ENCODE peak calls at places on chromosomes 16 and 17, in four cellular contexts. L is substantia nigra, F is left lung, N is iPS DF 6.9. G is an unnamed sample.
A peak's percentile ranks its signal among the peaks of the same experiment; 100 is the strongest.

GRCh38 chr16:29940656-29941055 is 14.6 kb upstream of the KCTD13 start:
- DNase-seq in L (no peak), F (no peak), N (no peak), G (no peak)

GRCh38 chr17:7704601-7705268 is at the start of gene EFNB3:
- DNase-seq in L (no peak), F (no peak), N (no peak), G (peak; percentile 42)

GRCh38 chr16:3645504-3646347 is 8.8 kb upstream of the DNASE1 start:
- DNase-seq in L (no peak), F (no peak), N (peak; percentile 45), G (no peak)

GRCh38 chr16:86492267-86492960 is 17.9 kb upstream of the FOXF1 start:
- DNase-seq in L (no peak), F (no peak), N (no peak), G (peak; percentile 8)

GRCh38 chr17:28675980-28676379 is 14.0 kb downstream of the SUPT6H start:
- DNase-seq in L (no peak), F (no peak), N (no peak), G (no peak)

GRCh38 chr17:5516060-5516792 is 29.9 kb downstream of the MIS12 start:
- DNase-seq in L (no peak), F (no peak), N (no peak), G (no peak)

GRCh38 chr17:48307814-48308411 is 122.1 kb downstream of the SKAP1 start:
- DNase-seq in L (no peak), F (no peak), N (peak; percentile 29), G (no peak)

GRCh38 chr16:20874088-20874581 is 26.0 kb downstream of the DCUN1D3 start:
- DNase-seq in L (no peak), F (no peak), N (no peak), G (no peak)

GRCh38 chr16:56689171-56689570 is 6.9 kb downstream of the MT1X start:
- DNase-seq in L (no peak), F (no peak), N (no peak), G (no peak)

GRCh38 chr17:17151055-17151454 is 55.1 kb downstream of the PLD6 start:
- DNase-seq in L (no peak), F (no peak), N (no peak), G (no peak)

GRCh38 chr17:40317345-40317873 is 8.4 kb downstream of the RARA start:
- DNase-seq in L (no peak), F (peak; percentile 58), N (no peak), G (peak; percentile 72)

GRCh38 chr16:29304251-29304900 is 102.1 kb downstream of the NPIPB11 start:
- DNase-seq in L (peak; percentile 6), F (no peak), N (no peak), G (peak; percentile 10)

GRCh38 chr17:58520843-58521430 is 6.5 kb upstream of the MTMR4 start:
- DNase-seq in L (no peak), F (no peak), N (no peak), G (no peak)

GRCh38 chr17:19269102-19269501 is 31.9 kb downstream of the EPN2 start:
- DNase-seq in L (no peak), F (no peak), N (no peak), G (no peak)

DNA sequence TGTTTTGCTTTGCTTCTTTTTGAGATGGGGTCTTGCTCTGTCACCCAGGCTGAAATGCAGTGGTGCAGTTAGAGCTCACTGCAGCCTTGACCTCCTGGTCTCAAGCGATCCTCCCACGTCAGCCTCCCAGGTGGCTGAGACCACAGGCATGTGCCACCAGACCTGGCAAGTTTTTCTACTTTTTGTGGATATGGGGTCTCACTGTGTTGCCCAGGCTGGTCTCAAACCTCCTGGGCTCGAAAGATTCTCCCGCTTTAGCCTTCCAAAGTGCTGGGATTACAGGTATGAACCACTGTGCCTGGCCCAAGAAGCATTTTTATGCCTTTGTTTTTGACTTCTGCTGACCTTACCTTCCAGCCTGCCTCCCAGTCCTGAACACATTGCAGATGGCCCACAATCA is 10.1 kb downstream of the DNAAF1 start:
- DNase-seq in L (no peak), F (no peak), N (no peak), G (no peak)
- H3K27ac ChIP-seq in L (no peak overlapping the region), F (no peak overlapping the region), N (no peak overlapping the region), G (no peak overlapping the region)

GRCh38 chr16:19705131-19705501 is 12.9 kb downstream of the KNOP1 start:
- DNase-seq in L (no peak), F (no peak), N (no peak), G (no peak)
- H3K27ac ChIP-seq in L (peak overlapping the region; percentile 46), F (peak overlapping the region; percentile 68), N (no peak overlapping the region), G (no peak overlapping the region)

GRCh38 chr17:329794-330420 is 22.7 kb downstream of the RPH3AL start:
- DNase-seq in L (no peak), F (peak; percentile 40), N (no peak), G (peak; percentile 45)

GRCh38 chr17:332558-333322 is 19.9 kb downstream of the RPH3AL start:
- DNase-seq in L (no peak), F (peak; percentile 75), N (no peak), G (peak; percentile 54)

GRCh38 chr17:333626-334396 is 18.8 kb downstream of the RPH3AL start:
- DNase-seq in L (peak; percentile 57), F (peak; percentile 86), N (no peak), G (peak; percentile 86)

GRCh38 chr17:330993-331701 is 21.5 kb downstream of the RPH3AL start:
- DNase-seq in L (peak; percentile 17), F (peak; percentile 70), N (no peak), G (peak; percentile 73)

GRCh38 chr17:332023-332422 is 20.6 kb downstream of the RPH3AL start:
- DNase-seq in L (no peak), F (peak; percentile 24), N (no peak), G (peak; percentile 31)
- H3K27ac ChIP-seq in L (peak overlapping the region; percentile 70), F (no peak overlapping the region), N (no peak overlapping the region), G (no peak overlapping the region)

DNA sequence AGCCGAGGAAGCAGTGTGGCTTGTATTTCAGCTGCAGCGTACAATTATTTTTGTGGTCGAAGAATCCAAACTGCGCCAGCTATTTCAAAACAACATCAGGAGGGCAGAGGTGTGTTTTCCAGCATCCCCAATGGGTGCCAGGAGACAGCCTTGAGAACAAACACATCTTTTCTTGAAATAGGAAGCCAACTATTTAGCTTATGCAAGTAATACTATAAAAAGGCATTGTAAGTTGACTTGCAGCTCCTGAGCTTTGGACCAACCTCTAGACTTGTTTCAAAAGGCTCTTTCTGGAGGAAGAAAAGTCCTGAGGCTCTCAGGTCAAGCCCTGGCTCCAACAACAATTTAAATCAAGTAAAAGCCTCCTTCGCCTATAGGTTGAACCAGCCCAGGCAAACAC is 86.6 kb upstream of the HNF1B start:
- DNase-seq in L (no peak), F (no peak), N (no peak), G (no peak)
- H3K27ac ChIP-seq in L (no peak overlapping the region), F (no peak overlapping the region), N (no peak overlapping the region), G (no peak overlapping the region)